ENCODE peak calls at places on chromosome 5, in four cellular contexts. One of them, this sample, is unnamed.

GRCh38 chr5:168404366-168404765 is 81.9 kb upstream of the RARS1 start:
- DNase-seq in neural crest cell: no peak
- DNase-seq in activated naive CD4-positive, alpha-beta T cell treated with Interleukin-2 at 50 U/mL for 16 hours: no peak
- DNase-seq in CMK: no peak
- DNase-seq in this sample: peak

GRCh38 chr5:80701597-80701996 is 46.8 kb upstream of the DHFR start:
- DNase-seq in neural crest cell: no peak
- DNase-seq in activated naive CD4-positive, alpha-beta T cell treated with Interleukin-2 at 50 U/mL for 16 hours: no peak
- DNase-seq in CMK: no peak
- DNase-seq in this sample: no peak

GRCh38 chr5:56290378-56291057 is 57.4 kb upstream of the ANKRD55 start:
- DNase-seq in neural crest cell: no peak
- DNase-seq in activated naive CD4-positive, alpha-beta T cell treated with Interleukin-2 at 50 U/mL for 16 hours: no peak
- DNase-seq in CMK: no peak
- DNase-seq in this sample: no peak

GRCh38 chr5:52943285-52943684 is 45.9 kb upstream of the ITGA2 start:
- DNase-seq in neural crest cell: no peak
- DNase-seq in activated naive CD4-positive, alpha-beta T cell treated with Interleukin-2 at 50 U/mL for 16 hours: no peak
- DNase-seq in CMK: no peak
- DNase-seq in this sample: no peak

GRCh38 chr5:60223342-60223741 is 329.8 kb upstream of the PDE4D start:
- DNase-seq in neural crest cell: no peak
- DNase-seq in activated naive CD4-positive, alpha-beta T cell treated with Interleukin-2 at 50 U/mL for 16 hours: no peak
- DNase-seq in CMK: no peak
- DNase-seq in this sample: peak

GRCh38 chr5:36444582-36444999 is 142.9 kb upstream of the RANBP3L start:
- DNase-seq in neural crest cell: no peak
- DNase-seq in activated naive CD4-positive, alpha-beta T cell treated with Interleukin-2 at 50 U/mL for 16 hours: no peak
- DNase-seq in CMK: no peak
- DNase-seq in this sample: no peak

GRCh38 chr5:135488727-135489465 is 36.7 kb upstream of the TIFAB start:
- DNase-seq in neural crest cell: peak
- DNase-seq in activated naive CD4-positive, alpha-beta T cell treated with Interleukin-2 at 50 U/mL for 16 hours: no peak
- DNase-seq in CMK: no peak
- DNase-seq in this sample: peak

GRCh38 chr5:132445930-132446329 is 44.6 kb downstream of the IRF1 start:
- DNase-seq in neural crest cell: no peak
- DNase-seq in activated naive CD4-positive, alpha-beta T cell treated with Interleukin-2 at 50 U/mL for 16 hours: no peak
- DNase-seq in CMK: no peak
- DNase-seq in this sample: no peak

GRCh38 chr5:136195971-136196577 is 3.1 kb upstream of the SMIM32 start:
- DNase-seq in neural crest cell: no peak
- DNase-seq in activated naive CD4-positive, alpha-beta T cell treated with Interleukin-2 at 50 U/mL for 16 hours: no peak
- DNase-seq in CMK: no peak
- DNase-seq in this sample: no peak

GRCh38 chr5:142325677-142326479 is 1.1 kb upstream of the SPRY4 start:
- DNase-seq in neural crest cell: peak
- DNase-seq in activated naive CD4-positive, alpha-beta T cell treated with Interleukin-2 at 50 U/mL for 16 hours: peak
- DNase-seq in CMK: no peak
- DNase-seq in this sample: no peak

GRCh38 chr5:101935086-101935485 is 361.0 kb downstream of the SLCO4C1 start:
- DNase-seq in neural crest cell: no peak
- DNase-seq in activated naive CD4-positive, alpha-beta T cell treated with Interleukin-2 at 50 U/mL for 16 hours: no peak
- DNase-seq in CMK: no peak
- DNase-seq in this sample: no peak

GRCh38 chr5:124683917-124684555 is 62.4 kb downstream of the ZNF608 start:
- DNase-seq in neural crest cell: no peak
- DNase-seq in activated naive CD4-positive, alpha-beta T cell treated with Interleukin-2 at 50 U/mL for 16 hours: no peak
- DNase-seq in CMK: no peak
- DNase-seq in this sample: no peak

GRCh38 chr5:71757590-71758543 is 38.8 kb downstream of the CARTPT start:
- DNase-seq in neural crest cell: peak
- DNase-seq in activated naive CD4-positive, alpha-beta T cell treated with Interleukin-2 at 50 U/mL for 16 hours: peak
- DNase-seq in CMK: peak
- DNase-seq in this sample: peak

GRCh38 chr5:66239034-66239433 is 94.9 kb downstream of the SREK1 start:
- DNase-seq in neural crest cell: no peak
- DNase-seq in activated naive CD4-positive, alpha-beta T cell treated with Interleukin-2 at 50 U/mL for 16 hours: no peak
- DNase-seq in CMK: no peak
- DNase-seq in this sample: no peak

GRCh38 chr5:143514915-143515314 is 111.4 kb upstream of the NR3C1 start:
- DNase-seq in neural crest cell: no peak
- DNase-seq in activated naive CD4-positive, alpha-beta T cell treated with Interleukin-2 at 50 U/mL for 16 hours: no peak
- DNase-seq in CMK: no peak
- DNase-seq in this sample: peak

GRCh38 chr5:141871870-141872269 is 6.3 kb downstream of the PCDH1 start:
- DNase-seq in neural crest cell: no peak
- DNase-seq in activated naive CD4-positive, alpha-beta T cell treated with Interleukin-2 at 50 U/mL for 16 hours: no peak
- DNase-seq in CMK: no peak
- DNase-seq in this sample: no peak

GRCh38 chr5:119083679-119084078 is 12.8 kb downstream of the DMXL1 start:
- DNase-seq in neural crest cell: no peak
- DNase-seq in activated naive CD4-positive, alpha-beta T cell treated with Interleukin-2 at 50 U/mL for 16 hours: no peak
- DNase-seq in CMK: no peak
- DNase-seq in this sample: no peak

GRCh38 chr5:72281764-72282499 is 38.1 kb downstream of the MRPS27 start:
- DNase-seq in neural crest cell: no peak
- DNase-seq in activated naive CD4-positive, alpha-beta T cell treated with Interleukin-2 at 50 U/mL for 16 hours: no peak
- DNase-seq in CMK: no peak
- DNase-seq in this sample: peak

GRCh38 chr5:17257705-17258273 is 40.4 kb downstream of the BASP1 start:
- DNase-seq in neural crest cell: no peak
- DNase-seq in activated naive CD4-positive, alpha-beta T cell treated with Interleukin-2 at 50 U/mL for 16 hours: no peak
- DNase-seq in CMK: no peak
- DNase-seq in this sample: no peak

GRCh38 chr5:31811210-31811609 is 172.3 kb downstream of the PDZD2 start:
- DNase-seq in neural crest cell: no peak
- DNase-seq in activated naive CD4-positive, alpha-beta T cell treated with Interleukin-2 at 50 U/mL for 16 hours: no peak
- DNase-seq in CMK: no peak
- DNase-seq in this sample: peak

GRCh38 chr5:62115009-62115408 is 191.0 kb upstream of the KIF2A start:
- DNase-seq in neural crest cell: no peak
- DNase-seq in activated naive CD4-positive, alpha-beta T cell treated with Interleukin-2 at 50 U/mL for 16 hours: no peak
- DNase-seq in CMK: no peak
- DNase-seq in this sample: no peak

GRCh38 chr5:111997308-111998159 is 240.5 kb upstream of the NREP start:
- DNase-seq in neural crest cell: no peak
- DNase-seq in activated naive CD4-positive, alpha-beta T cell treated with Interleukin-2 at 50 U/mL for 16 hours: no peak
- DNase-seq in CMK: no peak
- DNase-seq in this sample: peak

This sample was measured in skeletal muscle cell.